ENCODE peak calls at places on chromosome 11, in eight cellular contexts. One of them, this sample, is unnamed.
A peak's percentile ranks its signal among the peaks of the same experiment; 100 is the strongest.

GRCh38 chr11:78030429-78031325 is 7.6 kb upstream of the KCTD14 start:
- DNase-seq in neural crest cell: no peak
- DNase-seq in naive thymus-derived CD8-positive, alpha-beta T cell: no peak
- DNase-seq in stimulated activated CD8-positive, alpha-beta memory T cell treated with anti-CD3 and anti-CD28 coated beads, Interleukin-12 subunit alpha, Interleukin-12 subunit beta, amount 100 ng/mL, for 4 hours: no peak
- DNase-seq in LoVo: peak; percentile 48
- DNase-seq in caudate nucleus: peak; percentile 75
- DNase-seq in stimulated activated CD4-positive, alpha-beta T cell treated with anti-CD3 and anti-CD28 coated beads, Interleukin-15, amount 100 ng/mL, for 24 hours: no peak
- DNase-seq in NCI-H1694: peak; percentile 91
- DNase-seq in this sample: no peak

GRCh38 chr11:10072142-10072541 is 221.9 kb downstream of the SBF2 start:
- DNase-seq in caudate nucleus: no peak
- DNase-seq in LoVo: no peak
- DNase-seq in neural crest cell: no peak
- DNase-seq in naive thymus-derived CD8-positive, alpha-beta T cell: no peak
- DNase-seq in stimulated activated CD8-positive, alpha-beta memory T cell treated with anti-CD3 and anti-CD28 coated beads, Interleukin-12 subunit alpha, Interleukin-12 subunit beta, amount 100 ng/mL, for 4 hours: no peak
- DNase-seq in stimulated activated CD4-positive, alpha-beta T cell treated with anti-CD3 and anti-CD28 coated beads, Interleukin-15, amount 100 ng/mL, for 24 hours: no peak
- DNase-seq in NCI-H1694: no peak
- DNase-seq in this sample: no peak

GRCh38 chr11:10454506-10454901 is 560 bp upstream of the AMPD3 start:
- DNase-seq in naive thymus-derived CD8-positive, alpha-beta T cell: no peak
- DNase-seq in LoVo: no peak
- DNase-seq in stimulated activated CD4-positive, alpha-beta T cell treated with anti-CD3 and anti-CD28 coated beads, Interleukin-15, amount 100 ng/mL, for 24 hours: no peak
- DNase-seq in caudate nucleus: no peak
- DNase-seq in NCI-H1694: no peak
- DNase-seq in neural crest cell: no peak
- DNase-seq in stimulated activated CD8-positive, alpha-beta memory T cell treated with anti-CD3 and anti-CD28 coated beads, Interleukin-12 subunit alpha, Interleukin-12 subunit beta, amount 100 ng/mL, for 4 hours: no peak
- DNase-seq in this sample: no peak

GRCh38 chr11:90113541-90113940 is 20.9 kb upstream of the NAALAD2 start:
- DNase-seq in stimulated activated CD8-positive, alpha-beta memory T cell treated with anti-CD3 and anti-CD28 coated beads, Interleukin-12 subunit alpha, Interleukin-12 subunit beta, amount 100 ng/mL, for 4 hours: no peak
- DNase-seq in LoVo: peak; percentile 7
- DNase-seq in neural crest cell: no peak
- DNase-seq in stimulated activated CD4-positive, alpha-beta T cell treated with anti-CD3 and anti-CD28 coated beads, Interleukin-15, amount 100 ng/mL, for 24 hours: no peak
- DNase-seq in NCI-H1694: no peak
- DNase-seq in caudate nucleus: no peak
- DNase-seq in naive thymus-derived CD8-positive, alpha-beta T cell: no peak
- DNase-seq in this sample: no peak

GRCh38 chr11:16511109-16511806 is 154.9 kb upstream of the SOX6 start:
- DNase-seq in LoVo: no peak
- DNase-seq in NCI-H1694: peak; percentile 36
- DNase-seq in neural crest cell: no peak
- DNase-seq in naive thymus-derived CD8-positive, alpha-beta T cell: no peak
- DNase-seq in stimulated activated CD4-positive, alpha-beta T cell treated with anti-CD3 and anti-CD28 coated beads, Interleukin-15, amount 100 ng/mL, for 24 hours: no peak
- DNase-seq in caudate nucleus: no peak
- DNase-seq in stimulated activated CD8-positive, alpha-beta memory T cell treated with anti-CD3 and anti-CD28 coated beads, Interleukin-12 subunit alpha, Interleukin-12 subunit beta, amount 100 ng/mL, for 4 hours: no peak
- DNase-seq in this sample: no peak

GRCh38 chr11:61529537-61530225 is 21.1 kb downstream of the LRRC10B start:
- DNase-seq in neural crest cell: no peak
- DNase-seq in NCI-H1694: no peak
- DNase-seq in caudate nucleus: no peak
- DNase-seq in stimulated activated CD4-positive, alpha-beta T cell treated with anti-CD3 and anti-CD28 coated beads, Interleukin-15, amount 100 ng/mL, for 24 hours: no peak
- DNase-seq in stimulated activated CD8-positive, alpha-beta memory T cell treated with anti-CD3 and anti-CD28 coated beads, Interleukin-12 subunit alpha, Interleukin-12 subunit beta, amount 100 ng/mL, for 4 hours: no peak
- DNase-seq in LoVo: no peak
- DNase-seq in naive thymus-derived CD8-positive, alpha-beta T cell: no peak
- DNase-seq in this sample: no peak

GRCh38 chr11:120001161-120002135 is 136.5 kb downstream of the TRIM29 start:
- DNase-seq in LoVo: no peak
- DNase-seq in naive thymus-derived CD8-positive, alpha-beta T cell: no peak
- DNase-seq in neural crest cell: no peak
- DNase-seq in NCI-H1694: no peak
- DNase-seq in caudate nucleus: no peak
- DNase-seq in stimulated activated CD8-positive, alpha-beta memory T cell treated with anti-CD3 and anti-CD28 coated beads, Interleukin-12 subunit alpha, Interleukin-12 subunit beta, amount 100 ng/mL, for 4 hours: no peak
- DNase-seq in stimulated activated CD4-positive, alpha-beta T cell treated with anti-CD3 and anti-CD28 coated beads, Interleukin-15, amount 100 ng/mL, for 24 hours: no peak
- DNase-seq in this sample: no peak

GRCh38 chr11:107545101-107545514 is 20.4 kb downstream of the ALKBH8 start:
- DNase-seq in stimulated activated CD8-positive, alpha-beta memory T cell treated with anti-CD3 and anti-CD28 coated beads, Interleukin-12 subunit alpha, Interleukin-12 subunit beta, amount 100 ng/mL, for 4 hours: no peak
- DNase-seq in caudate nucleus: no peak
- DNase-seq in stimulated activated CD4-positive, alpha-beta T cell treated with anti-CD3 and anti-CD28 coated beads, Interleukin-15, amount 100 ng/mL, for 24 hours: no peak
- DNase-seq in LoVo: no peak
- DNase-seq in NCI-H1694: no peak
- DNase-seq in naive thymus-derived CD8-positive, alpha-beta T cell: no peak
- DNase-seq in neural crest cell: no peak
- DNase-seq in this sample: no peak

GRCh38 chr11:108793611-108794010 is 128.7 kb downstream of the DDX10 start:
- DNase-seq in neural crest cell: no peak
- DNase-seq in stimulated activated CD8-positive, alpha-beta memory T cell treated with anti-CD3 and anti-CD28 coated beads, Interleukin-12 subunit alpha, Interleukin-12 subunit beta, amount 100 ng/mL, for 4 hours: no peak
- DNase-seq in stimulated activated CD4-positive, alpha-beta T cell treated with anti-CD3 and anti-CD28 coated beads, Interleukin-15, amount 100 ng/mL, for 24 hours: no peak
- DNase-seq in caudate nucleus: no peak
- DNase-seq in NCI-H1694: no peak
- DNase-seq in naive thymus-derived CD8-positive, alpha-beta T cell: no peak
- DNase-seq in LoVo: no peak
- DNase-seq in this sample: no peak

GRCh38 chr11:9626778-9627394 is 37.0 kb upstream of the SWAP70 start:
- DNase-seq in stimulated activated CD4-positive, alpha-beta T cell treated with anti-CD3 and anti-CD28 coated beads, Interleukin-15, amount 100 ng/mL, for 24 hours: no peak
- DNase-seq in NCI-H1694: no peak
- DNase-seq in caudate nucleus: no peak
- DNase-seq in neural crest cell: peak; percentile 24
- DNase-seq in naive thymus-derived CD8-positive, alpha-beta T cell: no peak
- DNase-seq in stimulated activated CD8-positive, alpha-beta memory T cell treated with anti-CD3 and anti-CD28 coated beads, Interleukin-12 subunit alpha, Interleukin-12 subunit beta, amount 100 ng/mL, for 4 hours: no peak
- DNase-seq in LoVo: no peak
- DNase-seq in this sample: no peak

GRCh38 chr11:65942531-65942930 is 2.7 kb upstream of the TSGA10IP start:
- DNase-seq in neural crest cell: no peak
- DNase-seq in stimulated activated CD4-positive, alpha-beta T cell treated with anti-CD3 and anti-CD28 coated beads, Interleukin-15, amount 100 ng/mL, for 24 hours: no peak
- DNase-seq in LoVo: no peak
- DNase-seq in naive thymus-derived CD8-positive, alpha-beta T cell: no peak
- DNase-seq in NCI-H1694: no peak
- DNase-seq in stimulated activated CD8-positive, alpha-beta memory T cell treated with anti-CD3 and anti-CD28 coated beads, Interleukin-12 subunit alpha, Interleukin-12 subunit beta, amount 100 ng/mL, for 4 hours: no peak
- DNase-seq in caudate nucleus: no peak
- DNase-seq in this sample: no peak

GRCh38 chr11:57406337-57406904 is 16.0 kb upstream of the PRG2 start:
- DNase-seq in LoVo: no peak
- DNase-seq in naive thymus-derived CD8-positive, alpha-beta T cell: no peak
- DNase-seq in stimulated activated CD4-positive, alpha-beta T cell treated with anti-CD3 and anti-CD28 coated beads, Interleukin-15, amount 100 ng/mL, for 24 hours: peak; percentile 69
- DNase-seq in neural crest cell: no peak
- DNase-seq in caudate nucleus: no peak
- DNase-seq in NCI-H1694: no peak
- DNase-seq in stimulated activated CD8-positive, alpha-beta memory T cell treated with anti-CD3 and anti-CD28 coated beads, Interleukin-12 subunit alpha, Interleukin-12 subunit beta, amount 100 ng/mL, for 4 hours: peak; percentile 19
- DNase-seq in this sample: peak; percentile 73

GRCh38 chr11:6875761-6876160 is 664 bp upstream of the OR10A4 start:
- DNase-seq in NCI-H1694: no peak
- DNase-seq in LoVo: no peak
- DNase-seq in naive thymus-derived CD8-positive, alpha-beta T cell: no peak
- DNase-seq in stimulated activated CD8-positive, alpha-beta memory T cell treated with anti-CD3 and anti-CD28 coated beads, Interleukin-12 subunit alpha, Interleukin-12 subunit beta, amount 100 ng/mL, for 4 hours: no peak
- DNase-seq in neural crest cell: no peak
- DNase-seq in caudate nucleus: no peak
- DNase-seq in stimulated activated CD4-positive, alpha-beta T cell treated with anti-CD3 and anti-CD28 coated beads, Interleukin-15, amount 100 ng/mL, for 24 hours: no peak
- DNase-seq in this sample: no peak